ENCODE peak calls at places on chromosomes 1 and 21, in five cellular contexts. F, K, Z, B and A are unnamed samples.

GRCh38 chr1:160768295-160768657 is 27.7 kb upstream of the LY9 start:
- DNase-seq in F (no peak), K (peak), Z (peak), B (no peak), A (no peak)

GRCh38 chr1:84845357-84845756 is 47.6 kb downstream of the LPAR3 start:
- DNase-seq in F (no peak), K (no peak), Z (no peak), B (no peak), A (no peak)

GRCh38 chr1:173248247-173248940 is 41.3 kb upstream of the TNFSF4 start:
- DNase-seq in F (no peak), K (no peak), Z (no peak), B (no peak), A (no peak)

GRCh38 chr1:198528376-198528775 is 12.1 kb downstream of the ATP6V1G3 start:
- DNase-seq in F (no peak), K (no peak), Z (no peak), B (no peak), A (no peak)

GRCh38 chr1:33872681-33873080 is 8.8 kb downstream of the HMGB4 start:
- DNase-seq in F (no peak), K (no peak), Z (no peak), B (no peak), A (no peak)

GRCh38 chr1:218459878-218460277 is 114.7 kb downstream of the TGFB2 start:
- DNase-seq in F (peak), K (peak), Z (no peak), B (no peak), A (peak)

GRCh38 chr21:43818685-43819084 is 29.3 kb downstream of the RRP1 start:
- DNase-seq in F (no peak), K (no peak), Z (no peak), B (no peak), A (no peak)

GRCh38 chr1:86922445-86922844 is 8.0 kb downstream of the HS2ST1 start:
- DNase-seq in F (no peak), K (no peak), Z (no peak), B (no peak), A (no peak)

GRCh38 chr1:9399510-9400424 is 107.1 kb downstream of the SPSB1 start:
- DNase-seq in F (no peak), K (no peak), Z (no peak), B (peak), A (no peak)

GRCh38 chr1:156336242-156336641 is 1.9 kb downstream of the CCT3 start:
- DNase-seq in F (no peak), K (peak), Z (no peak), B (no peak), A (no peak)

GRCh38 chr1:81757398-81758020 is 43.2 kb upstream of the ADGRL2 start:
- DNase-seq in F (no peak), K (no peak), Z (no peak), B (no peak), A (no peak)

GRCh38 chr1:27632387-27633297 is 2.3 kb downstream of the FGR start:
- DNase-seq in F (no peak), K (no peak), Z (peak), B (no peak), A (no peak)

GRCh38 chr1:244381887-244382565 is 69.7 kb downstream of the ADSS2 start:
- DNase-seq in F (no peak), K (no peak), Z (no peak), B (no peak), A (no peak)

GRCh38 chr1:66275083-66275482 is 258.9 kb upstream of the SGIP1 start:
- DNase-seq in F (no peak), K (no peak), Z (no peak), B (no peak), A (no peak)

GRCh38 chr1:93427656-93428055 is 20.3 kb upstream of the FNBP1L start:
- DNase-seq in F (no peak), K (no peak), Z (no peak), B (no peak), A (no peak)

GRCh38 chr1:114492978-114493377 is 18.0 kb downstream of the TRIM33 start:
- DNase-seq in F (no peak), K (no peak), Z (no peak), B (no peak), A (no peak)

GRCh38 chr21:38171723-38172344 is 85.0 kb upstream of the KCNJ15 start:
- DNase-seq in F (no peak), K (peak), Z (no peak), B (no peak), A (no peak)

GRCh38 chr1:44108241-44108640 is 10.4 kb upstream of the KLF17 start:
- DNase-seq in F (no peak), K (no peak), Z (no peak), B (no peak), A (no peak)

GRCh38 chr1:201766117-201766863 is 62.7 kb upstream of the IPO9 start:
- DNase-seq in F (no peak), K (no peak), Z (no peak), B (no peak), A (no peak)

GRCh38 chr1:161994153-161994814 is 29.4 kb downstream of the OLFML2B start:
- DNase-seq in F (no peak), K (no peak), Z (no peak), B (peak), A (no peak)

GRCh38 chr1:84731519-84731918 is 41.3 kb upstream of the SSX2IP start:
- DNase-seq in F (no peak), K (no peak), Z (no peak), B (no peak), A (no peak)

GRCh38 chr21:43361127-43361492 is 65.8 kb downstream of the SIK1 start:
- DNase-seq in F (no peak), K (no peak), Z (peak), B (no peak), A (peak)

GRCh38 chr1:844472-845026 is 79.2 kb upstream of the SAMD11 start:
- DNase-seq in F (no peak), K (no peak), Z (no peak), B (no peak), A (no peak)

GRCh38 chr1:21319447-21320407 is 29.5 kb upstream of the ECE1 start:
- DNase-seq in F (no peak), K (no peak), Z (no peak), B (no peak), A (peak)

GRCh38 chr1:229272164-229273158 is 1.6 kb downstream of the RAB4A start:
- DNase-seq in F (no peak), K (no peak), Z (no peak), B (no peak), A (peak)

GRCh38 chr1:116330342-116330652 is 42.7 kb upstream of the ATP1A1 start:
- DNase-seq in F (no peak), K (no peak), Z (no peak), B (no peak), A (peak)